ENCODE peak calls at places on chromosomes 7 and 10, in ten cellular contexts. One of them, this sample, is unnamed. For H3K4me1, the result is how much of the 10 kb centered on the place peaks cover.

GRCh38 chr7:91030680-91031079 is 233.6 kb upstream of the FZD1 start:
- DNase-seq in sigmoid colon: no peak
- DNase-seq in DND-41: no peak
- DNase-seq in CD8-positive, alpha-beta memory T cell: no peak
- DNase-seq in CD8-positive, alpha-beta T cell: no peak
- DNase-seq in GM23248: no peak
- DNase-seq in neural progenitor cell: no peak
- DNase-seq in left ventricle myocardium inferior: no peak
- DNase-seq in transverse colon: no peak
- DNase-seq in PC-3: no peak
- DNase-seq in this sample: no peak

GRCh38 chr7:112411186-112411795 is 39.0 kb upstream of the IFRD1 start:
- DNase-seq in sigmoid colon: no peak
- DNase-seq in DND-41: no peak
- DNase-seq in CD8-positive, alpha-beta memory T cell: no peak
- DNase-seq in CD8-positive, alpha-beta T cell: no peak
- DNase-seq in GM23248: peak
- DNase-seq in neural progenitor cell: no peak
- DNase-seq in left ventricle myocardium inferior: no peak
- DNase-seq in transverse colon: peak
- DNase-seq in PC-3: peak
- DNase-seq in this sample: no peak

GRCh38 chr10:43170491-43170890 is 32.2 kb downstream of the CSGALNACT2 start:
- DNase-seq in sigmoid colon: no peak
- DNase-seq in DND-41: no peak
- DNase-seq in CD8-positive, alpha-beta memory T cell: no peak
- DNase-seq in CD8-positive, alpha-beta T cell: no peak
- DNase-seq in GM23248: peak
- DNase-seq in neural progenitor cell: no peak
- DNase-seq in left ventricle myocardium inferior: no peak
- DNase-seq in transverse colon: no peak
- DNase-seq in PC-3: peak
- DNase-seq in this sample: no peak

GRCh38 chr10:1251769-1252168 is 195.6 kb downstream of the WDR37 start:
- DNase-seq in sigmoid colon: no peak
- DNase-seq in DND-41: no peak
- DNase-seq in CD8-positive, alpha-beta memory T cell: no peak
- DNase-seq in CD8-positive, alpha-beta T cell: no peak
- DNase-seq in GM23248: no peak
- DNase-seq in neural progenitor cell: no peak
- DNase-seq in left ventricle myocardium inferior: no peak
- DNase-seq in transverse colon: no peak
- DNase-seq in PC-3: no peak
- DNase-seq in this sample: no peak

GRCh38 chr7:42082144-42082543 is 154.9 kb downstream of the GLI3 start:
- DNase-seq in sigmoid colon: peak
- DNase-seq in DND-41: no peak
- DNase-seq in CD8-positive, alpha-beta memory T cell: no peak
- DNase-seq in CD8-positive, alpha-beta T cell: no peak
- DNase-seq in GM23248: peak
- DNase-seq in neural progenitor cell: no peak
- DNase-seq in left ventricle myocardium inferior: no peak
- DNase-seq in transverse colon: no peak
- DNase-seq in PC-3: no peak
- DNase-seq in this sample: no peak

GRCh38 chr7:105806592-105807266 is 69.7 kb downstream of the ATXN7L1 start:
- DNase-seq in sigmoid colon: no peak
- DNase-seq in DND-41: no peak
- DNase-seq in CD8-positive, alpha-beta memory T cell: peak
- DNase-seq in CD8-positive, alpha-beta T cell: peak
- DNase-seq in GM23248: peak
- DNase-seq in neural progenitor cell: no peak
- DNase-seq in left ventricle myocardium inferior: no peak
- DNase-seq in transverse colon: peak
- DNase-seq in PC-3: peak
- DNase-seq in this sample: no peak

GRCh38 chr10:119654540-119654939 is 3.4 kb downstream of the BAG3 start:
- DNase-seq in sigmoid colon: peak
- DNase-seq in DND-41: no peak
- DNase-seq in CD8-positive, alpha-beta memory T cell: no peak
- DNase-seq in CD8-positive, alpha-beta T cell: no peak
- DNase-seq in GM23248: peak
- DNase-seq in neural progenitor cell: no peak
- DNase-seq in left ventricle myocardium inferior: peak
- DNase-seq in transverse colon: peak
- DNase-seq in PC-3: peak
- DNase-seq in this sample: peak

GRCh38 chr7:38673795-38674194 is 42.6 kb upstream of the AMPH start:
- DNase-seq in sigmoid colon: no peak
- DNase-seq in DND-41: no peak
- DNase-seq in CD8-positive, alpha-beta memory T cell: no peak
- DNase-seq in CD8-positive, alpha-beta T cell: no peak
- DNase-seq in GM23248: peak
- DNase-seq in neural progenitor cell: no peak
- DNase-seq in left ventricle myocardium inferior: no peak
- DNase-seq in transverse colon: no peak
- DNase-seq in PC-3: peak
- DNase-seq in this sample: no peak

GRCh38 chr7:27952393-27953290 is 212.7 kb downstream of the TAX1BP1 start:
- DNase-seq in sigmoid colon: no peak
- DNase-seq in DND-41: no peak
- DNase-seq in CD8-positive, alpha-beta memory T cell: no peak
- DNase-seq in CD8-positive, alpha-beta T cell: no peak
- DNase-seq in GM23248: peak
- DNase-seq in neural progenitor cell: no peak
- DNase-seq in left ventricle myocardium inferior: no peak
- DNase-seq in transverse colon: no peak
- DNase-seq in PC-3: no peak
- DNase-seq in this sample: no peak
- H3K27ac ChIP-seq in sigmoid colon: no peak
- H3K27ac ChIP-seq in DND-41: no peak
- H3K27ac ChIP-seq in CD8-positive, alpha-beta memory T cell: no peak
- H3K27ac ChIP-seq in CD8-positive, alpha-beta T cell: no peak
- H3K27ac ChIP-seq in GM23248: peak
- H3K27ac ChIP-seq in neural progenitor cell: no peak
- H3K27ac ChIP-seq in left ventricle myocardium inferior: no peak
- H3K27ac ChIP-seq in transverse colon: no peak
- H3K27ac ChIP-seq in PC-3: no peak
- H3K27ac ChIP-seq in this sample: no peak

GRCh38 chr10:129965418-129965793 is 1.3 kb upstream of the EBF3 start:
- DNase-seq in sigmoid colon: no peak
- DNase-seq in DND-41: no peak
- DNase-seq in CD8-positive, alpha-beta memory T cell: no peak
- DNase-seq in CD8-positive, alpha-beta T cell: no peak
- DNase-seq in GM23248: no peak
- DNase-seq in neural progenitor cell: no peak
- DNase-seq in left ventricle myocardium inferior: no peak
- DNase-seq in transverse colon: no peak
- DNase-seq in PC-3: no peak
- DNase-seq in this sample: no peak

GRCh38 chr10:129963831-129964501 is at the start of gene EBF3:
- DNase-seq in sigmoid colon: peak
- DNase-seq in DND-41: no peak
- DNase-seq in CD8-positive, alpha-beta memory T cell: no peak
- DNase-seq in CD8-positive, alpha-beta T cell: peak
- DNase-seq in GM23248: peak
- DNase-seq in neural progenitor cell: peak
- DNase-seq in left ventricle myocardium inferior: peak
- DNase-seq in transverse colon: peak
- DNase-seq in PC-3: peak
- DNase-seq in this sample: peak

GRCh38 chr10:129965940-129966339 is 1.9 kb upstream of the EBF3 start:
- DNase-seq in sigmoid colon: no peak
- DNase-seq in DND-41: no peak
- DNase-seq in CD8-positive, alpha-beta memory T cell: no peak
- DNase-seq in CD8-positive, alpha-beta T cell: no peak
- DNase-seq in GM23248: no peak
- DNase-seq in neural progenitor cell: peak
- DNase-seq in left ventricle myocardium inferior: no peak
- DNase-seq in transverse colon: no peak
- DNase-seq in PC-3: no peak
- DNase-seq in this sample: peak

GRCh38 chr10:129966370-129966769 is 2.3 kb upstream of the EBF3 start:
- DNase-seq in sigmoid colon: peak
- DNase-seq in DND-41: no peak
- DNase-seq in CD8-positive, alpha-beta memory T cell: no peak
- DNase-seq in CD8-positive, alpha-beta T cell: no peak
- DNase-seq in GM23248: no peak
- DNase-seq in neural progenitor cell: no peak
- DNase-seq in left ventricle myocardium inferior: no peak
- DNase-seq in transverse colon: no peak
- DNase-seq in PC-3: no peak
- DNase-seq in this sample: no peak

GRCh38 chr10:129964611-129965417 is 740 bp upstream of the EBF3 start:
- DNase-seq in sigmoid colon: peak
- DNase-seq in DND-41: no peak
- DNase-seq in CD8-positive, alpha-beta memory T cell: no peak
- DNase-seq in CD8-positive, alpha-beta T cell: no peak
- DNase-seq in GM23248: no peak
- DNase-seq in neural progenitor cell: peak
- DNase-seq in left ventricle myocardium inferior: no peak
- DNase-seq in transverse colon: no peak
- DNase-seq in PC-3: no peak
- DNase-seq in this sample: peak
- H3K4me3 ChIP-seq in sigmoid colon: peak
- H3K4me3 ChIP-seq in DND-41: no peak
- H3K4me3 ChIP-seq in CD8-positive, alpha-beta memory T cell: no peak
- H3K4me3 ChIP-seq in CD8-positive, alpha-beta T cell: peak
- H3K4me3 ChIP-seq in GM23248: peak
- H3K4me3 ChIP-seq in neural progenitor cell: peak
- H3K4me3 ChIP-seq in left ventricle myocardium inferior: peak
- H3K4me3 ChIP-seq in transverse colon: peak
- H3K4me3 ChIP-seq in PC-3: peak
- H3K4me3 ChIP-seq in this sample: peak

DNA sequence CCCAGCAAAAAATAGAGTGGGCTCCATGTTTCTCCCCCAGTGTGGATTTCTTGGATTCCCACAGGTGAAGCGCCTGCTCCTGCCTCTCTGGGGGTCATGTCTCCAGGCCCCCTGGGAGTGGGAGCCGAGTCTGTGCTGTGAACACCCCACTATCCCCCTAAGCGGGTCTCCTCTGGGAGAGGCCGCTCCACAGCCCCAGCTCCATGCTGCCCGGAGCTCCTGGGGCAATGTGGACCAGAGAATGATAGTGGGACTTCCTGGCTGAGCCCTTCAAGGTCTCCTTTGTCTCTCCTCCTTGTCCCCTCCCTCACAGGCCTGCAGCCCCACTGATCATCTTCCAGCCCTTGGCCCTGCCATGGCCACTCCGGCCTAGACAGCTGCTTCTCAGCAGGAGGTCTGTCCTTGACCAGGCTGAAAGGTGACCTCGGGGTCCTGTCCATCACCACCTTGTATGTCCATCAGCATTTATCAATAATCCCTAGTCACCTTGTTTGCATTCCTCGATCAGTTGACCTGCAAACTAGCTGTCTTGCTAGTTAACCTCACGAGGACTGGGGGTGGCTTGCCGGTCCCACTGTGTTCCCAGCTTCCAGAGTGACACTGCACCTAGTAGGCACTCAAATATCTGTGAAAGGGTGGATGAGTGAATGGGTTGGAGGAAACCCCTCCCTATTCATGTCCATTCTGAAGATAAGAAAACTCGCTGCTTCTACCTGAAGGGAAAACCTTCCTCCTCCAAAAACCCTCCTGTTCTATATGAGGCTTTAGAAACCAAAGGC is 776 bp upstream of the CALML3 start:
- DNase-seq in sigmoid colon: peak
- DNase-seq in DND-41: no peak
- DNase-seq in CD8-positive, alpha-beta memory T cell: no peak
- DNase-seq in CD8-positive, alpha-beta T cell: no peak
- DNase-seq in GM23248: no peak
- DNase-seq in neural progenitor cell: no peak
- DNase-seq in left ventricle myocardium inferior: no peak
- DNase-seq in transverse colon: peak
- DNase-seq in PC-3: no peak
- DNase-seq in this sample: no peak
- H3K4me1 ChIP-seq in sigmoid colon: under half
- H3K4me1 ChIP-seq in DND-41: under half
- H3K4me1 ChIP-seq in CD8-positive, alpha-beta memory T cell: under half
- H3K4me1 ChIP-seq in CD8-positive, alpha-beta T cell: under half
- H3K4me1 ChIP-seq in GM23248: under half
- H3K4me1 ChIP-seq in neural progenitor cell: under half
- H3K4me1 ChIP-seq in left ventricle myocardium inferior: under half
- H3K4me1 ChIP-seq in transverse colon: under half
- H3K4me1 ChIP-seq in PC-3: under half
- H3K4me1 ChIP-seq in this sample: under half

GRCh38 chr10:34649385-34649784 is 165.7 kb downstream of the PARD3 start:
- DNase-seq in sigmoid colon: no peak
- DNase-seq in DND-41: no peak
- DNase-seq in CD8-positive, alpha-beta memory T cell: no peak
- DNase-seq in CD8-positive, alpha-beta T cell: no peak
- DNase-seq in GM23248: no peak
- DNase-seq in neural progenitor cell: no peak
- DNase-seq in left ventricle myocardium inferior: no peak
- DNase-seq in transverse colon: no peak
- DNase-seq in PC-3: peak
- DNase-seq in this sample: no peak

GRCh38 chr10:34651796-34652195 is 163.3 kb downstream of the PARD3 start:
- DNase-seq in sigmoid colon: no peak
- DNase-seq in DND-41: no peak
- DNase-seq in CD8-positive, alpha-beta memory T cell: no peak
- DNase-seq in CD8-positive, alpha-beta T cell: no peak
- DNase-seq in GM23248: peak
- DNase-seq in neural progenitor cell: peak
- DNase-seq in left ventricle myocardium inferior: no peak
- DNase-seq in transverse colon: no peak
- DNase-seq in PC-3: no peak
- DNase-seq in this sample: no peak

GRCh38 chr10:34650156-34650555 is 164.9 kb downstream of the PARD3 start:
- DNase-seq in sigmoid colon: no peak
- DNase-seq in DND-41: peak
- DNase-seq in CD8-positive, alpha-beta memory T cell: no peak
- DNase-seq in CD8-positive, alpha-beta T cell: no peak
- DNase-seq in GM23248: no peak
- DNase-seq in neural progenitor cell: no peak
- DNase-seq in left ventricle myocardium inferior: no peak
- DNase-seq in transverse colon: no peak
- DNase-seq in PC-3: no peak
- DNase-seq in this sample: no peak

GRCh38 chr10:34653530-34653929 is 161.6 kb downstream of the PARD3 start:
- DNase-seq in sigmoid colon: no peak
- DNase-seq in DND-41: no peak
- DNase-seq in CD8-positive, alpha-beta memory T cell: no peak
- DNase-seq in CD8-positive, alpha-beta T cell: no peak
- DNase-seq in GM23248: no peak
- DNase-seq in neural progenitor cell: no peak
- DNase-seq in left ventricle myocardium inferior: no peak
- DNase-seq in transverse colon: no peak
- DNase-seq in PC-3: no peak
- DNase-seq in this sample: no peak

DNA sequence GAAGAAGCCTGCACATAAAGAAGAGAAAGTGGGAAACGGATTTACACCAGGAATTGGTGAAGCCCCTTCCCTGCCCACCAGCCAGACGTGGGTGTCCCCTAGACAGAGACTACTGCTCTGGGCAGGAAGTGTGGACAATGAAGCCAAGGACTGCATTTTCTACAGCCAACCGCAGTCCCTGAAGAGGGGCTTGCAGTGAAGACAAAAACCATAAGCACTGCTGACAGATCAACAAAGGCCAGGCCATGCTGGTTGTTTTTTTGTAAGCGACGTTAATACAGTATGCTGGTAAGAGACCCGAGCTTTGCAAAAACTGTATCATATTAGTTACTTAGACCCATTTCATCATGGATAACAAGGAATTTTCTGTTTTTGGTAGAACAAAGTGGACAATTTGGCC is 163.7 kb downstream of the PARD3 start:
- DNase-seq in sigmoid colon: no peak
- DNase-seq in DND-41: no peak
- DNase-seq in CD8-positive, alpha-beta memory T cell: no peak
- DNase-seq in CD8-positive, alpha-beta T cell: no peak
- DNase-seq in GM23248: no peak
- DNase-seq in neural progenitor cell: no peak
- DNase-seq in left ventricle myocardium inferior: no peak
- DNase-seq in transverse colon: no peak
- DNase-seq in PC-3: no peak
- DNase-seq in this sample: no peak
- H3K27ac ChIP-seq in sigmoid colon: peak
- H3K27ac ChIP-seq in DND-41: no peak
- H3K27ac ChIP-seq in CD8-positive, alpha-beta memory T cell: no peak
- H3K27ac ChIP-seq in CD8-positive, alpha-beta T cell: no peak
- H3K27ac ChIP-seq in GM23248: no peak
- H3K27ac ChIP-seq in neural progenitor cell: no peak
- H3K27ac ChIP-seq in left ventricle myocardium inferior: peak
- H3K27ac ChIP-seq in transverse colon: no peak
- H3K27ac ChIP-seq in PC-3: no peak
- H3K27ac ChIP-seq in this sample: no peak

This sample was measured in lower lobe of right lung.